ENCODE peak calls at places on chromosomes 11 and 22, in five cellular contexts. Y is ovary; G is CD8-positive, alpha-beta T cell; V is sigmoid colon; J is astrocyte. T is an unnamed sample. For H3K9me3 and H3K27me3, the result is how much of the 10 kb centered on the place peaks cover.

GRCh38 chr11:27465629-27466028 is 7.0 kb downstream of the LGR4 start:
- DNase-seq in J (no peak), G (no peak), V (no peak), Y (no peak), T (no peak)

GRCh38 chr11:94740083-94740974 is 27.8 kb upstream of the AMOTL1 start:
- DNase-seq in J (no peak), V (peak), Y (peak), G (no peak), T (peak)

GRCh38 chr11:126476256-126476970 is 120.9 kb downstream of the ST3GAL4 start:
- DNase-seq in V (no peak), J (no peak), G (no peak), Y (no peak), T (no peak)

GRCh38 chr11:62552931-62553838 is 6.6 kb upstream of the AHNAK start:
- DNase-seq in G (peak), V (peak), Y (peak), J (peak), T (peak)

GRCh38 chr11:64223001-64223651 is 2.9 kb downstream of the TRPT1 start:
- DNase-seq in Y (peak), J (no peak), V (peak), G (peak), T (peak)

GRCh38 chr22:19802001-19802880 is 41.7 kb downstream of the TBX1 start:
- DNase-seq in Y (no peak), J (no peak), V (no peak), G (no peak), T (no peak)

GRCh38 chr11:120224872-120225371 is 14.1 kb downstream of the OAF start:
- DNase-seq in G (no peak), Y (peak), V (no peak), J (no peak), T (no peak)

GRCh38 chr11:125463590-125464265 is 32.3 kb downstream of the FEZ1 start:
- DNase-seq in Y (no peak), V (no peak), G (no peak), J (peak), T (no peak)

GRCh38 chr22:47354668-47355387 is 592.4 kb downstream of the TBC1D22A start:
- DNase-seq in G (no peak), J (no peak), Y (no peak), V (no peak), T (no peak)

GRCh38 chr22:47356433-47357011 is 594.1 kb downstream of the TBC1D22A start:
- DNase-seq in V (no peak), Y (no peak), J (no peak), G (no peak), T (no peak)

GRCh38 chr22:47355388-47355725 is 592.9 kb downstream of the TBC1D22A start:
- DNase-seq in V (no peak), G (no peak), J (no peak), Y (no peak), T (no peak)

GRCh38 chr22:47357086-47357485 is 594.6 kb downstream of the TBC1D22A start:
- DNase-seq in Y (no peak), G (no peak), J (no peak), V (no peak), T (no peak)

GRCh38 chr22:47355776-47356432 is 593.5 kb downstream of the TBC1D22A start:
- DNase-seq in G (no peak), J (no peak), V (no peak), Y (no peak), T (no peak)
- H3K9me3 ChIP-seq in G (under half), J (under half), V (under half), Y (under half), T (under half)

GRCh38 chr22:46028069-46028991 is 51.4 kb upstream of the WNT7B start:
- DNase-seq in G (no peak), V (peak), J (no peak), Y (peak), T (peak)
- H3K27me3 ChIP-seq in G (under half), V (under half), J (under half), Y (under half), T (under half)

GRCh38 chr11:58691675-58692074 is 40.1 kb downstream of the GLYAT start:
- DNase-seq in Y (no peak), V (no peak), G (no peak), J (no peak), T (no peak)
- H3K9me3 ChIP-seq in Y (under half), V (under half), G (under half), J (under half), T (under half)

GRCh38 chr11:78889698-78890097 is 315.0 kb upstream of the NARS2 start:
- DNase-seq in Y (no peak), J (no peak), G (no peak), V (no peak), T (no peak)

GRCh38 chr11:78898376-78898775 is 323.7 kb upstream of the NARS2 start:
- DNase-seq in J (no peak), G (no peak), V (no peak), Y (no peak), T (no peak)

DNA sequence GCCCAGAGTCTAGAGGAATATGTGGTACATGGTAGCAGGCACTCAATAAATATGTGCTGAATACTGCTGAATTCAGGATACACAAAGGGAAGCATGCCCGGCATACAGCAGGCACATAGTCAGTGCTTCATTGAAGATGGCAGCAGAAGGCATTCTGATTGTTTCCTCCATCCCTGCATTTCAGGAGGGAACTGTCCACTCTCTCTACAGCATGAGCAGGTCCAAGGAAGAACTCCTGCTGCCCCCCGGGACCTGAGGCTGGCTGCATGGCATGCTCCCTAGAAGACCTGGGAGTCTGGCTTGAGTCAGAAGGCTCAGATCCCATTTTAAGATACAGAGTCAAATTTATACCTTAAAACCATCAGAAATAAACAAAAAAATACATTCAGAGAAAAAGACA is 319.3 kb upstream of the NARS2 start:
- DNase-seq in J (no peak), V (no peak), Y (no peak), G (no peak), T (no peak)
- H3K27me3 ChIP-seq in J (under half), V (under half), Y (under half), G (under half), T (under half)

DNA sequence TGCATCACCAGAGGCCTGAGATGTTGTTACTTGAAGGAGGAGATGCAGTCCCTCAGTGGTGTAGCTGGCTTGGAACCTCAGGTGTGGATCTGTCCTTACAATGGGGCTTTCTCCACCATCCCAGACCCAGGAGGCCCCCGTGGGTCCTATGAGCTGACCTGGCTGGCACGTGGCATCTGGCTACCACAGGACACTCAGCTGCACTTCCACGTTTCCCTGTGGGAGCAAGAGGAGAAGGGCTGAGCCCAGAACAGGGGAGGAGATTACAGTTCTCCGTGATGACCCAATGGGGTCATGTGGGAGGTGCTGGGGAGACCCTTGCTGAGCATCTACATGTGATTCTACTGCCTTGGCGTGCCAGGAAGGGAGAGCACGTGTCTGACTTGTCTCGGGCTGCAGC is 1448.4 kb downstream of the TBC1D22A start:
- DNase-seq in G (no peak), J (no peak), V (no peak), Y (no peak), T (no peak)
- H3K9me3 ChIP-seq in G (under half), J (under half), V (under half), Y (under half), T (under half)

GRCh38 chr22:39685336-39686177 is 115.0 kb downstream of the CACNA1I start:
- DNase-seq in Y (no peak), G (no peak), V (no peak), J (no peak), T (no peak)

GRCh38 chr22:39684702-39685281 is 114.2 kb downstream of the CACNA1I start:
- DNase-seq in G (no peak), J (no peak), Y (no peak), V (no peak), T (no peak)

GRCh38 chr22:39686178-39686620 is 115.6 kb downstream of the CACNA1I start:
- DNase-seq in G (no peak), V (no peak), Y (no peak), J (no peak), T (no peak)

GRCh38 chr22:39688186-39688768 is 117.7 kb downstream of the CACNA1I start:
- DNase-seq in J (no peak), V (no peak), G (no peak), Y (no peak), T (no peak)

DNA sequence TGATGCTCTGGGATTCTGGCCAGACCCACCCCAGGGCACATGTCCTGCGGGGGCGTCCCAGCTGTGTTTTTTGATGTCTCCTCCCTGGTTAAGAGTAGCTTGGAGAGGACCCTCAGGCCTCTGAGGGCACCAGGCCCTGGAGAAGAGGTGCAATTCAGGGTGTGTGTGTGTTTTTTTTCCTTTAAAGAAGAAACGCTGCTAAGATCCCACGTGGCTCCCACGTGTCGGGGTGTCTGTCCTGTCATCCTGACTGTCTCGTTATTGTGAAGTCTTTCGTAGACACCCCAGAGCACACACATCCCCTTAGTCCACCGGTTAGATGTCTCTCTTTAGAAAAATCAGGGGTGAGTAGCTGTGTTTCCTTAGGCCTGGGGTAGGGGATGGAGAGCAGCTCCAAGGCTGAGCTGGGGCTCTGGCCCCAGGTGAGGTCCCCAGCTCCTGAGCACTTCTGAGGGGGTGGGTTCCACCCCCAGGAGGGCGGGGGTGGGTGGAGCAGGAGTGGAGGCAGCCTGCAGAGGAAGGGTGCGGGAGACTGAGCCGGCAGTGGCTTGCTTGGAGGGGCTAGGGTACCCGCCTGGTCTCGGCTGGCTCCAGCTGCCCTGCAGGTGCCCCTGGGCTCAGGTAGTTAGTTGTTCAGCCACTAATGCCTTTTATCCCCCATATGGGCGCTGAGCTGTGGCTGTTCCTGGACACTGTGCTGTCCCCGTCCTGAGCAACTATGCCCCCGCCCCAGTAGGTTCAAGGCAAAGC is 116.4 kb downstream of the CACNA1I start:
- DNase-seq in G (no peak), J (no peak), V (no peak), Y (no peak), T (no peak)
- H3K27me3 ChIP-seq in G (under half), J (under half), V (half or more), Y (under half), T (under half)

GRCh38 chr11:50220651-50221050 is 188.0 kb downstream of the OR4C45 start:
- DNase-seq in Y (no peak), V (no peak), J (no peak), G (no peak), T (no peak)
- H3K9me3 ChIP-seq in Y (under half), V (under half), J (under half), G (under half), T (under half)